ENCODE peak calls at places on chromosomes 16 and 17, in five cellular contexts. R is K562, M is HepG2, U is SK-N-SH, F is GM12878. G is an unnamed sample.

GRCh38 chr17:70661342-70662222 is 492.2 kb downstream of the KCNJ2 start:
- DNase-seq in U (no peak), M (no peak), F (no peak), R (no peak), G (no peak)

GRCh38 chr17:15239471-15239870 is 25.7 kb downstream of the PMP22 start:
- DNase-seq in M (no peak), F (no peak), R (no peak), U (no peak), G (no peak)

GRCh38 chr16:84619103-84619460 is 1.2 kb upstream of the COTL1 start:
- DNase-seq in F (no peak), R (no peak), M (no peak), U (no peak), G (no peak)

GRCh38 chr16:81018496-81018895 is 11.5 kb downstream of the CENPN start:
- DNase-seq in R (no peak), F (no peak), U (no peak), M (no peak), G (no peak)

GRCh38 chr16:11356573-11357331 is 11.5 kb downstream of the RMI2 start:
- DNase-seq in F (no peak), R (peak; percentile 79), U (peak; percentile 71), M (peak; percentile 81), G (no peak)

GRCh38 chr17:76793775-76794174 is 55.9 kb downstream of the MFSD11 start:
- DNase-seq in F (no peak), U (peak; percentile 61), M (peak; percentile 53), R (peak; percentile 46), G (peak; percentile 53)

GRCh38 chr16:69179255-69180010 is 7.5 kb upstream of the SNTB2 start:
- DNase-seq in R (no peak), M (peak; percentile 40), U (peak; percentile 54), F (no peak), G (no peak)

GRCh38 chr16:8869212-8869987 is 594 bp upstream of the CARHSP1 start:
- DNase-seq in R (peak; percentile 61), M (peak; percentile 65), U (peak; percentile 78), F (no peak), G (no peak)

GRCh38 chr16:3065069-3065741 is at the start of gene IL32:
- DNase-seq in F (no peak), M (peak; percentile 87), R (no peak), U (no peak), G (no peak)

GRCh38 chr17:35846055-35846809 is 22.5 kb downstream of the HEATR9 start:
- DNase-seq in R (no peak), U (no peak), M (no peak), F (no peak), G (no peak)

GRCh38 chr16:80691111-80691761 is 113.2 kb downstream of the CDYL2 start:
- DNase-seq in M (no peak), F (no peak), R (no peak), U (no peak), G (no peak)

GRCh38 chr16:78321611-78322010 is 222.2 kb downstream of the WWOX start:
- DNase-seq in F (no peak), U (peak; percentile 29), R (no peak), M (no peak), G (no peak)

GRCh38 chr16:31118223-31119155 is 1.0 kb downstream of the KAT8 start:
- DNase-seq in M (no peak), F (no peak), R (no peak), U (no peak), G (no peak)

GRCh38 chr16:4945560-4946502 is 8.9 kb upstream of the PPL start:
- DNase-seq in R (no peak), U (no peak), M (no peak), F (no peak), G (peak; percentile 74)

GRCh38 chr16:2751577-2752034 is 832 bp upstream of the SRRM2 start:
- DNase-seq in F (no peak), M (peak; percentile 83), R (peak; percentile 91), U (peak; percentile 89), G (peak; percentile 60)

GRCh38 chr17:30413109-30413508 is 34.4 kb downstream of the CPD start:
- DNase-seq in M (no peak), U (no peak), F (no peak), R (no peak), G (no peak)

GRCh38 chr17:49457564-49458535 is 37.2 kb upstream of the NGFR start:
- DNase-seq in R (no peak), M (no peak), U (no peak), F (no peak), G (no peak)

GRCh38 chr17:69093279-69093789 is 32.6 kb upstream of the ABCA9 start:
- DNase-seq in R (peak; percentile 72), F (no peak), M (no peak), U (no peak), G (no peak)

GRCh38 chr16:30990105-30990504 is 5.1 kb downstream of the HSD3B7 start:
- DNase-seq in M (no peak), R (no peak), U (no peak), F (no peak), G (no peak)

GRCh38 chr17:44546711-44547606 is 10.3 kb upstream of the FZD2 start:
- DNase-seq in U (no peak), M (no peak), F (no peak), R (peak; percentile 60), G (no peak)

GRCh38 chr16:9378876-9379275 is 287.4 kb downstream of the HAPSTR1 start:
- DNase-seq in M (peak; percentile 62), R (no peak), F (no peak), U (no peak), G (no peak)

GRCh38 chr16:83813818-83814653 is 6.3 kb downstream of the HSBP1 start:
- DNase-seq in M (peak; percentile 73), U (no peak), R (no peak), F (no peak), G (no peak)

GRCh38 chr17:64223283-64223682 is 39.8 kb downstream of the TEX2 start:
- DNase-seq in M (no peak), U (no peak), R (no peak), F (no peak), G (no peak)

GRCh38 chr16:54397190-54397835 is 110.7 kb upstream of the IRX3 start:
- DNase-seq in U (no peak), R (no peak), M (no peak), F (no peak), G (no peak)

GRCh38 chr17:64401941-64402340 is 11.3 kb upstream of the PECAM1 start:
- DNase-seq in U (no peak), M (no peak), F (no peak), R (no peak), G (no peak)

GRCh38 chr17:45334701-45335677 is 18.2 kb upstream of the MAP3K14 start:
- DNase-seq in M (no peak), F (no peak), U (no peak), R (no peak), G (no peak)

GRCh38 chr17:66684716-66685115 is 150.2 kb upstream of the CACNG5 start:
- DNase-seq in R (no peak), F (no peak), U (no peak), M (no peak), G (no peak)

GRCh38 chr16:53159781-53160436 is 105.1 kb downstream of the CHD9 start:
- DNase-seq in F (peak; percentile 20), M (peak; percentile 60), U (peak; percentile 43), R (peak; percentile 45), G (peak; percentile 26)

GRCh38 chr17:75927286-75927922 is 13.4 kb downstream of the FBF1 start:
- DNase-seq in M (peak; percentile 52), U (peak; percentile 75), R (peak; percentile 70), F (no peak), G (peak; percentile 46)

GRCh38 chr17:70365098-70365583 is 195.8 kb downstream of the KCNJ2 start:
- DNase-seq in R (no peak), M (no peak), U (no peak), F (peak; percentile 71), G (no peak)

GRCh38 chr16:30113031-30113710 is at the start of gene GDPD3:
- DNase-seq in F (no peak), U (no peak), M (peak; percentile 39), R (peak; percentile 78), G (no peak)

GRCh38 chr17:9900744-9901143 is 4.3 kb downstream of the RCVRN start:
- DNase-seq in M (no peak), R (no peak), F (no peak), U (no peak), G (no peak)

GRCh38 chr17:40596261-40596919 is 31.1 kb upstream of the CCR7 start:
- DNase-seq in R (peak; percentile 71), M (peak; percentile 62), F (peak; percentile 59), U (peak; percentile 32), G (peak; percentile 19)

GRCh38 chr17:41695134-41695661 is 6.5 kb downstream of the EIF1 start:
- DNase-seq in U (no peak), R (no peak), F (no peak), M (no peak), G (no peak)
- TF ChIP-seq MAX in U (no peak), R (no peak), F (no peak), M (no peak), G (no peak)

DNA sequence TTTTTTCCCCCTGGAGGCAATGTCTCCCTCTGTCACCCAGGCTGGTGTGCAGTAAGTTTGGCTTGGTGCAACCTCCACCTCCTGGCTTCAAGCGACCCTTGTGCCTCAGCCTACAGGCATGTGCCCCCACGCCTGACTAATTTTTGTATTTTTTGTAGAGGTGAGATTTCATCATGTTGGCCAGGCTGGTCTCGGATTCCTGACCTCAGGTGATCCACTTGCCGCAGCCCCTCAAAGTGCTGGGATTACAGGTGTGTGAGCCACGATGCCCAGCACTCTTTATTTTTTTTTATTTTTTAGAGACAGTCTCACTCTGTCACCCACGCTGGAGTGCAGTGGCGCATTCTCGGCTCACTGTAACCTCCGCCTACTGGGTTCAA is 113.2 kb downstream of the ABCC6 start:
- DNase-seq in R (no peak), M (no peak), U (no peak), F (no peak), G (no peak)
- TF ChIP-seq YY1 in R (no peak), M (no peak), U (no peak), F (no peak), G (no peak)

GRCh38 chr16:75250089-75250808 is 1.2 kb downstream of the BCAR1 start:
- DNase-seq in F (no peak), M (no peak), U (no peak), R (no peak), G (no peak)
- TF ChIP-seq MAX in F (no peak), M (no peak), U (no peak), R (no peak), G (no peak)

DNA sequence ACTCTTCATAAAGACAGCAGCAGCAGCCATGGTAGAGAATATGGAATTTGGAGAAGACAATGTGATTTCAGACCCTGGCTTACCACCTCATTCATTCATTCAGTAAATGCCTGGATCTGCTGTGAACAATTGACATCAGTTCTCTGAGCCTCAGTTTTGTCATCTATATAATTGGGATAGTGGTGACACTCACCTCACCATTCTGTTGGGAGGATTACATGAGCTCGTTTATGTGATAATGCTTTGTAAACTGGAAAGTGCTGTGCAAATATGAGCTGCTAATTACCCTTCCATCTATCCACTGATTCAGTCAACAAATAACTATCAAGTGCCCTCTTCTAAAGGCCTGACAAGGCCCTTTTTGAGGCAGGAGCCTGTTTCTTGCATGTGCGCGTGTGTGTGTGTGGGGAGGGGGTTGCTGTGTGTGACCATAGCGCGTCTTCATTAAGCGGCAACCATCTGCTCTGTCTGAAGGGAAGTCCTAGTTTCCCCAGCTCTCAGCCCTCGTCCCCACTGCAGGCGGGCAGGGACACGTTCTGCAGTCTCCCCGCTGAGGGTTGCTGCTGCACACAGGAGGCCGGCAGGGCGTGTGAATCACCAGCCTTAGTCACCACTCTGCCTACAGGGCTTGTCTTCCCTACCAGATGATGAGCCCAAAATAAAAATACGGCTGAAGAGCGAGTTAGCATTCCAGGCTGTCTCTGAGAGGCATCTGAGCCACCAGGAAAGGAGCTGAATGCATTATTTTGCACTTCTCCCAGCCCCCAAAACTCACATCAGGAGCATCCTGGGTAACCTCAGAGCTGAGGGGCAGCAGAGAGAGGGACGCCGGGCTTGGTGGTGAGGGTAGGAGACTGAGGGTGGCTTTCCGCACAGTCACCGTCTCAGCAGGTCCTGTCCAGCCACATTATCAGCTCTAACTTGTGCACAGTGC is 19.9 kb downstream of the ARL4D start:
- DNase-seq in R (peak; percentile 21), M (peak; percentile 56), U (no peak), F (no peak), G (peak; percentile 55)
- TF ChIP-seq YY1 in R (no peak), M (no peak), U (no peak), F (no peak), G (no peak)

G was measured in HCT116.